ENCODE peak calls at places on chromosomes 16 and 17, in six cellular contexts. E, X, Q, R, J and G are unnamed samples.

GRCh38 chr16:83552193-83552592 is 255.6 kb upstream of the HSBP1 start:
- DNase-seq in E (no peak), X (no peak), Q (peak), R (peak), J (no peak), G (no peak)

GRCh38 chr16:72986011-72986410 is 61.9 kb downstream of the ZFHX3 start:
- DNase-seq in E (no peak), X (no peak), Q (no peak), R (no peak), J (no peak), G (no peak)

GRCh38 chr16:67397451-67397801 is 4.1 kb upstream of the TPPP3 start:
- DNase-seq in E (no peak), X (no peak), Q (no peak), R (no peak), J (no peak), G (no peak)

GRCh38 chr16:58217341-58217925 is 19.5 kb upstream of the CSNK2A2 start:
- DNase-seq in E (no peak), X (no peak), Q (no peak), R (no peak), J (no peak), G (no peak)

GRCh38 chr17:27438631-27439030 is 17.6 kb upstream of the KSR1 start:
- DNase-seq in E (no peak), X (no peak), Q (no peak), R (no peak), J (no peak), G (no peak)

GRCh38 chr16:29809850-29810698 is 1.9 kb upstream of the PRRT2 start:
- DNase-seq in E (no peak), X (no peak), Q (peak), R (no peak), J (peak), G (no peak)

GRCh38 chr17:50637829-50638571 is 3.3 kb downstream of the ABCC3 start:
- DNase-seq in E (no peak), X (no peak), Q (peak), R (no peak), J (peak), G (no peak)

GRCh38 chr17:2875608-2876007 is 79.4 kb downstream of the RAP1GAP2 start:
- DNase-seq in E (no peak), X (no peak), Q (no peak), R (no peak), J (no peak), G (no peak)

GRCh38 chr16:87392823-87393679 is 915 bp downstream of the MAP1LC3B start:
- DNase-seq in E (no peak), X (peak), Q (peak), R (peak), J (peak), G (no peak)

GRCh38 chr17:22090263-22090935 is 398.1 kb downstream of the KCNJ18 start:
- DNase-seq in E (no peak), X (no peak), Q (no peak), R (no peak), J (no peak), G (no peak)

GRCh38 chr17:1542316-1542715 is 20.3 kb downstream of the PITPNA start:
- DNase-seq in E (no peak), X (no peak), Q (no peak), R (no peak), J (no peak), G (no peak)

GRCh38 chr16:86962913-86963312 is 354.3 kb downstream of the C16orf95 start:
- DNase-seq in E (no peak), X (no peak), Q (no peak), R (no peak), J (no peak), G (no peak)

GRCh38 chr17:76490112-76490710 is 11.0 kb downstream of the RHBDF2 start:
- DNase-seq in E (no peak), X (no peak), Q (no peak), R (no peak), J (no peak), G (no peak)

GRCh38 chr16:23359092-23359760 is 57.1 kb downstream of the SCNN1B start:
- DNase-seq in E (no peak), X (no peak), Q (no peak), R (peak), J (no peak), G (no peak)

GRCh38 chr17:78664476-78665384 is 87.5 kb upstream of the DNAH17 start:
- DNase-seq in E (no peak), X (no peak), Q (peak), R (peak), J (no peak), G (peak)

GRCh38 chr17:31433091-31433790 is 41.8 kb downstream of the RAB11FIP4 start:
- DNase-seq in E (no peak), X (no peak), Q (no peak), R (no peak), J (no peak), G (no peak)

GRCh38 chr17:37818689-37819088 is 73.8 kb upstream of the HNF1B start:
- DNase-seq in E (no peak), X (no peak), Q (peak), R (peak), J (no peak), G (no peak)

GRCh38 chr16:25108054-25108453 is 3.5 kb upstream of the LCMT1 start:
- DNase-seq in E (no peak), X (peak), Q (peak), R (no peak), J (no peak), G (no peak)

GRCh38 chr17:13727441-13728171 is 125.9 kb upstream of the HS3ST3A1 start:
- DNase-seq in E (no peak), X (no peak), Q (peak), R (peak), J (no peak), G (peak)

GRCh38 chr16:50478773-50479149 is 69.4 kb upstream of the NKD1 start:
- DNase-seq in E (no peak), X (no peak), Q (no peak), R (no peak), J (no peak), G (no peak)

GRCh38 chr16:68233835-68234187 is 2.1 kb downstream of the ESRP2 start:
- DNase-seq in E (no peak), X (no peak), Q (no peak), R (no peak), J (no peak), G (no peak)

GRCh38 chr16:4494746-4495490 is 18.7 kb downstream of the HMOX2 start:
- DNase-seq in E (no peak), X (no peak), Q (peak), R (peak), J (no peak), G (no peak)

GRCh38 chr17:4786516-4786915 is 352 bp upstream of the VMO1 start:
- DNase-seq in E (no peak), X (no peak), Q (no peak), R (no peak), J (no peak), G (no peak)
- H3K4me3 ChIP-seq in E (peak), X (no peak), Q (peak), R (no peak), J (peak), G (no peak)

DNA sequence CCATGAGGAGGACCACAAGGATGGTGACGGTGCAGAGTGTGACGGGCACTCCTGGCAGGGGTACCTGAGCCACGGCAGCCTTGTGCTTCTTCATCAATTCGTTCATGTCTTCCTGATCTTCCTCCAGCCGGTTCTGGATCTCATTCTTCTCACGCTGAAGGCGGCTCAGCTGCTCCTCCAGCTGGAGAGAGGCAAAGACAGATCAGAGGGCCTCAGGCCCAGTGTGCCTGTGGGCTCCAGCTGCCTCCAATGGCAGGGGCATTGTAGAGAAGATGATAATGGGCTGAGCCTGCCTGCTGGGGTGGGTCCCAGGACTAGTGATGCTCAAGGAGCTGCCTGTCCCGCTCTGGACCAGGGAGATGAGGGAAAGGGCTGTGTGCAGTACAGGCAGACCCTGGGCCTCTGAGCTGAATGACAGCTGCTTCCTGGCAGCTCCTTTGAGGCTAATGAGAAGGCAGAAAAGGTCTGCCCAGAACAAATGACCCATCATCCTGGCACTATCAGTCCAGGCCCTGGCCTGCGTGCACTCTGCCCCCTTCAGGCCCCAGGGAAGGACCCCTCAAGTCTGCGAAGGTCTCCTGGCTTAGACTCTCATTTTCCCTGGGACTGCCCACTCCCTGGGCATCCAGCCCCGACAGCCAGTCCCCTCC is 47.9 kb downstream of the PIPOX start:
- DNase-seq in E (no peak), X (no peak), Q (no peak), R (no peak), J (no peak), G (no peak)
- TF ChIP-seq CTCF in E (no peak), X (no peak), Q (no peak), R (no peak), J (no peak), G (no peak)

DNA sequence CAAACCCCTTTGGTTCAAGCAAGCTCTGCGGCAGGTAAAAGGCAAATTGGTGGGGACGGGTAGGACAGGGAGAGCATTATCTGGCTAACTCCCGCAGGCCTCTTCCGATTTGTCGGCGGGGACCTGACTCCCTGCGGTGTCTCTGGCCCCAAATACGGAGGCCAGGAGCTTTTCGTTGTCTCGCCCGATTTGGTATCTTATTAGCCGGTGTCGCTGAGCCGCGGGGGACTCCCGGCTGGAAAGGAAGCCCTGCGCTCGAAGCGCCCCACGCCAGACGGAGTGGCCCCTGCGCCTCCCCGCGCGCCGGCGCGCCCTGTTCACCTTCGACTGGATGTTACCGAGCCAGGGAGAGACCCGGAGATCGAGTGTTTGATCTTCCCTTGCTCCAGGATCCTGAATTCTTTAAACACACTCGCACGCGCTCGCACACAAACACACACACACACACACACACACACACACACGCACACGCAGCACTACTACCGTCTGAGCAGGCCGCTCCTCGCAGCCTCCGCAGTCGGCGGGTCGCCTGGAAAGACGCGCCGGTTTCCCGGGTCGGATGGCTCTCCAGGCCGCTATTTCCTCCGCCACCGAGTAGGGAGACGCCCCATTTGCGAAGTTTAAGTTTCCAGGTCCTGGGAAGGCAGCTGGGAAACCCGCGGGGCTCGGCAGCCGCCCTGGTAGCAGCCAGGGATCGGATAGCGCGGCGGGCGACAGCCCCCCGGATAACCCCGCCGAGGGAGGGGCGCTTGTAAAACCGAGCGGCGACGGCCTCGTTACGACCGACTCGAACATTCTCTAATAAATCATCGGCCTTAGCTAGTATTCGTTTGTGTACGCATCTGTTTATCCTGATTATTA is 3.3 kb downstream of the PRAC1 start:
- DNase-seq in E (no peak), X (peak), Q (peak), R (no peak), J (no peak), G (no peak)
- H3K4me3 ChIP-seq in E (no peak), X (peak), Q (peak), R (no peak), J (no peak), G (no peak)

DNA sequence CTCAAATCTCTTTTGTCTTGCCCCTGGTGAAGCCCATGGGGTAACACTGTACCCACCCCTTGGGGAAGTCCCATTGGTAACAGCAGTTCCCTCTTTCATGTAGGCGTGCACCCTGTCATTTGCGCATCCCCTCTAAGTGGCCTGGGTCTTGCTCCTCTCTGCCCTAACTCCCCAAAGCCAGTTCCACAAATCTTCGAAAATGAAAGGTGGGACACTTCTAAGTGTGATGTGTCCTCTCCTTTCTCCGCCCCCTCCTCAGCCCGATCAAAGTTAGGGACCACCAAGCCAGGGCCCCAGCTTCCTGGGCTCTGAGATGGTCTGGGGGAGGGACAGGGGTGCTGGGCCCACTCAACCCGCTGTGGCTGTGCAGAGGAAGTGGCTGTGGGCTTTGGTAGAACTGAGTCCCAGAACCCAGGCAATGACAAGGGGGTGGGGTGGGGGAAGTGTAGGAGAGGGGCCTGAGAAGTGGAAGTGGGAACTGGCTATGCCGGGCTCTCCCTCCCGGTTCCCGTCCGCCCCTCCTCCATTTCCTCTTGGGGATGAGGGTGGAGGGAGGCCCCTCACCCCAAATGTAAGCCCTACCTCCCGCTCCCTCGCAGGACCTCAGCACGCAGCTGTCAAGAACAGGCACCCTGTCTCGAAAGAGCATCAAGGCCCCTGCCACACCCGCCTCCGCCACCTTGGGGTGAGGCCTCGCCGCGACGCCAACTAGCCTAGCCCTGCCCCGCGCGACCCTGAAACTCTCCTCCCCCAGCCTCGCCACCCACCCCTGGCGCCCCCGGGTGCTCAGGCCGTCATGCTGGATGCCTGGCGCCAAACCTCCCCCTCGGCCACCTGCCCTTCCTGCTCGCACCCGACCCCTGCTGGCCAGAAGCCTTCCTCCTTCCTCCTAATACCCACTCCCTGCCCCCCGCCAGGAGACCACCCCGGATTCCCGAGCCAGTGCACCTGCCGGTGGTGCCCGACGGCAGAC is 8.7 kb downstream of the ABI3 start:
- DNase-seq in E (no peak), X (peak), Q (no peak), R (no peak), J (no peak), G (no peak)
- TF ChIP-seq CTCF in E (no peak), X (peak), Q (peak), R (no peak), J (no peak), G (peak)

GRCh38 chr17:49574945-49575523 is 637 bp upstream of the NXPH3 start:
- DNase-seq in E (no peak), X (peak), Q (no peak), R (no peak), J (no peak), G (no peak)
- H3K4me3 ChIP-seq in E (peak), X (peak), Q (peak), R (no peak), J (peak), G (peak)

GRCh38 chr16:70576431-70577255 is 53.0 kb downstream of the SF3B3 start:
- DNase-seq in E (no peak), X (no peak), Q (peak), R (peak), J (no peak), G (no peak)
- TF ChIP-seq CTCF in E (no peak), X (no peak), Q (no peak), R (no peak), J (no peak), G (no peak)

GRCh38 chr16:53212899-53213235 is 158.1 kb downstream of the CHD9 start:
- DNase-seq in E (no peak), X (no peak), Q (no peak), R (no peak), J (no peak), G (no peak)

GRCh38 chr16:53209489-53209888 is 154.7 kb downstream of the CHD9 start:
- DNase-seq in E (no peak), X (no peak), Q (no peak), R (no peak), J (no peak), G (no peak)

GRCh38 chr16:53207810-53208752 is 153.3 kb downstream of the CHD9 start:
- DNase-seq in E (no peak), X (peak), Q (peak), R (peak), J (peak), G (peak)

GRCh38 chr16:53213542-53213941 is 158.8 kb downstream of the CHD9 start:
- DNase-seq in E (no peak), X (no peak), Q (no peak), R (no peak), J (no peak), G (no peak)

GRCh38 chr16:53211253-53211652 is 156.5 kb downstream of the CHD9 start:
- DNase-seq in E (no peak), X (no peak), Q (no peak), R (no peak), J (no peak), G (no peak)
- H3K4me3 ChIP-seq in E (peak), X (no peak), Q (peak), R (no peak), J (no peak), G (peak)

GRCh38 chr17:49252148-49252682 is 21.6 kb upstream of the PHOSPHO1 start:
- DNase-seq in E (no peak), X (peak), Q (no peak), R (no peak), J (no peak), G (no peak)
- TF ChIP-seq CTCF in E (no peak), X (peak), Q (no peak), R (no peak), J (no peak), G (no peak)